ENCODE peak calls at places on chromosome 3, in six cellular contexts. One of them, this sample, is unnamed.

GRCh38 chr3:46668116-46668515 is 25.4 kb downstream of the ALS2CL start:
- DNase-seq in NT2/D1: no peak
- DNase-seq in heart left ventricle: peak; percentile 5
- DNase-seq in testis: no peak
- DNase-seq in suprapubic skin: no peak
- DNase-seq in tibial artery: no peak
- DNase-seq in this sample: peak; percentile 2

GRCh38 chr3:192929146-192929545 is 11.5 kb upstream of the MB21D2 start:
- DNase-seq in suprapubic skin: no peak
- DNase-seq in NT2/D1: no peak
- DNase-seq in testis: no peak
- DNase-seq in heart left ventricle: no peak
- DNase-seq in tibial artery: no peak
- DNase-seq in this sample: no peak

GRCh38 chr3:187264051-187264450 is 27.5 kb downstream of the MASP1 start:
- DNase-seq in testis: no peak
- DNase-seq in tibial artery: no peak
- DNase-seq in heart left ventricle: no peak
- DNase-seq in suprapubic skin: no peak
- DNase-seq in NT2/D1: no peak
- DNase-seq in this sample: no peak

GRCh38 chr3:120678331-120678845 is 3.7 kb downstream of the HGD start:
- DNase-seq in suprapubic skin: no peak
- DNase-seq in heart left ventricle: peak; percentile 28
- DNase-seq in tibial artery: peak; percentile 21
- DNase-seq in testis: peak; percentile 63
- DNase-seq in NT2/D1: peak; percentile 22
- DNase-seq in this sample: peak; percentile 11

GRCh38 chr3:13044496-13045244 is 28.6 kb downstream of the IQSEC1 start:
- DNase-seq in suprapubic skin: no peak
- DNase-seq in tibial artery: no peak
- DNase-seq in heart left ventricle: no peak
- DNase-seq in NT2/D1: peak; percentile 58
- DNase-seq in testis: no peak
- DNase-seq in this sample: no peak

GRCh38 chr3:4719011-4719649 is 226.0 kb downstream of the ITPR1 start:
- DNase-seq in testis: no peak
- DNase-seq in NT2/D1: no peak
- DNase-seq in tibial artery: no peak
- DNase-seq in heart left ventricle: no peak
- DNase-seq in suprapubic skin: no peak
- DNase-seq in this sample: no peak

GRCh38 chr3:197501496-197501878 is 54.3 kb downstream of the BDH1 start:
- DNase-seq in suprapubic skin: no peak
- DNase-seq in heart left ventricle: no peak
- DNase-seq in tibial artery: no peak
- DNase-seq in testis: no peak
- DNase-seq in NT2/D1: no peak
- DNase-seq in this sample: no peak

GRCh38 chr3:192869131-192870027 is 48.3 kb downstream of the MB21D2 start:
- DNase-seq in suprapubic skin: no peak
- DNase-seq in heart left ventricle: peak; percentile 26
- DNase-seq in testis: no peak
- DNase-seq in tibial artery: peak; percentile 49
- DNase-seq in NT2/D1: no peak
- DNase-seq in this sample: no peak

GRCh38 chr3:172106989-172107388 is 67.6 kb downstream of the FNDC3B start:
- DNase-seq in NT2/D1: no peak
- DNase-seq in testis: peak; percentile 48
- DNase-seq in heart left ventricle: no peak
- DNase-seq in tibial artery: peak; percentile 71
- DNase-seq in suprapubic skin: no peak
- DNase-seq in this sample: no peak

GRCh38 chr3:173745952-173746682 is 348.6 kb downstream of the NLGN1 start:
- DNase-seq in tibial artery: no peak
- DNase-seq in testis: no peak
- DNase-seq in NT2/D1: no peak
- DNase-seq in suprapubic skin: no peak
- DNase-seq in heart left ventricle: no peak
- DNase-seq in this sample: no peak

GRCh38 chr3:101303089-101303731 is 17.2 kb downstream of the IMPG2 start:
- DNase-seq in heart left ventricle: no peak
- DNase-seq in NT2/D1: no peak
- DNase-seq in suprapubic skin: no peak
- DNase-seq in testis: no peak
- DNase-seq in tibial artery: no peak
- DNase-seq in this sample: no peak

GRCh38 chr3:17390785-17391184 is 351.6 kb downstream of the TBC1D5 start:
- DNase-seq in heart left ventricle: no peak
- DNase-seq in NT2/D1: no peak
- DNase-seq in testis: no peak
- DNase-seq in suprapubic skin: no peak
- DNase-seq in tibial artery: no peak
- DNase-seq in this sample: no peak

GRCh38 chr3:120153294-120153693 is 59.0 kb upstream of the GSK3B start:
- DNase-seq in heart left ventricle: no peak
- DNase-seq in suprapubic skin: no peak
- DNase-seq in testis: no peak
- DNase-seq in tibial artery: no peak
- DNase-seq in NT2/D1: no peak
- DNase-seq in this sample: no peak

GRCh38 chr3:32154180-32154579 is 47.8 kb downstream of the GPD1L start:
- DNase-seq in testis: peak; percentile 25
- DNase-seq in tibial artery: no peak
- DNase-seq in heart left ventricle: no peak
- DNase-seq in NT2/D1: no peak
- DNase-seq in suprapubic skin: no peak
- DNase-seq in this sample: no peak

DNA sequence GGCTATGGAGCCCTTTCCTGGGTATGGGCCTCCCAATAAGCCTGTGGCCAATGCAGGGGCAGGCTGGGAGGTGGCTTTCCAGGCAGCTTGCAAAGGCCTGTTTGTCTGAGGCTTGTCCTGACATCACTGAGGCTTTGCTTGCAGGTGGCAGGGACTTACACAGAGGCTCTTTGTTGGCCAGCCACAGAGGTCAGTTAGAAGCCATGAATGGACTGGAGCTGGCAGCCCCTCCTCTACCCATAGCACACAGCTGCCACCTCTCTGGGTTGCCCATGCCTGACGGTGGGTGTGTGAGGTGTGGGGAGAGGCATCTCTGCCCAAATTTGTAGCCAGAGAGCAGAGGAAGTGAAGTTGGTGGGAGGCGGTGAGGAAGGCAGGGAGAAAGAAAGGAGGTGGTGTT is 17.1 kb downstream of the LIMD1 start:
- DNase-seq in tibial artery: no peak
- DNase-seq in suprapubic skin: no peak
- DNase-seq in heart left ventricle: no peak
- DNase-seq in testis: peak; percentile 79
- DNase-seq in NT2/D1: no peak
- DNase-seq in this sample: no peak
- H3K4me1 ChIP-seq in tibial artery: peaks cover 81% of the 10 kb centered on the region
- H3K4me1 ChIP-seq in suprapubic skin: peaks cover 47% of the 10 kb centered on the region
- H3K4me1 ChIP-seq in heart left ventricle: peaks cover 83% of the 10 kb centered on the region
- H3K4me1 ChIP-seq in testis: peaks cover 62% of the 10 kb centered on the region
- H3K4me1 ChIP-seq in NT2/D1: peaks cover 6% of the 10 kb centered on the region
- H3K4me1 ChIP-seq in this sample: no peaks in the 10 kb centered on the region

DNA sequence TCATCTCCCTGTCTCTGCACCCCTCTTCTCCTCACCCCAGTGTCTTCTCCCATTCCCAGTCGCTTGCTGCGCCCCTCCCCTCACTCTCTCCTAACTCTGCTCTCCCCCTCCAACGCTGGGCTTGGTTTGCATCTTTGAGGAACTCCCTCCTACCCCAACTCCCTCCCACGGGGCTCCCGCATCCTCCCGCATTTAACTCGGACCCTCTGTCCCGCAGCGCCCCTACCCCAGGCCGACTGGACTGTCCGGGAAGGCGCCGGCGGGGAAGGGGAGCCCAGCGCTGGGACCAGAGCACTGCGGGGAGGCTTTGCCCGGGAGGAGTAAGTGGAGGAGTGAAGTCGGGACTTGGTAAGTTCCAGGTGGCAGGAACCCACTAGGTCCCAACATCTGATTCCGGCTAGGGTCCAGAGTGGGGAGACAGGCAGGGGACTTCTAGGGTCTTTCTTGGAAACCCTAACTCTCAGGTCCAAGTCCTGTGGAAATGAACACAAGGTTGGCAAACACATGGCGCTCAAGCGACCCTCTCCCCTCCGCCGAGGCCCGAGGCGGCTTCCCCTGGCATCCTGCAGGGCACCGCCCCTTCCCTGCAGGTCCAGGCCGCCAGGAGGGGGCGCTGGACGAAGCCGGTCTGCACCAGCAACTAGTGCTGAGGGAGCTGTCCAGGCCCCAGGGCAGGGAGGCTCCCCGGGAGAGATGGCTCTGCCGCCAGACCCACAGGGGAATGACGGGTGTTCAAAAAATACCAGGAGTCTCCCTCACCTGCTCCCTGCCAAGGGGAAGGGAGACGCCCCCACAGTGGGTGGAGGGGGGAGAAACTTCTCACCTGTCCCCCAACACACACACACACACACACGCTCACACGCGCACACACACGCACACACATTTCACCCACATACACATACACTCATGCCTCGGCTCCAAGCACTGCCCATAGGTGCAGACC is 53.2 kb downstream of the LHFPL4 start:
- DNase-seq in suprapubic skin: no peak
- DNase-seq in tibial artery: no peak
- DNase-seq in NT2/D1: peak; percentile 79
- DNase-seq in testis: peak; percentile 85
- DNase-seq in heart left ventricle: peak; percentile 45
- DNase-seq in this sample: peak; percentile 73
- H3K4me3 ChIP-seq in suprapubic skin: peak overlapping the region; percentile 20
- H3K4me3 ChIP-seq in tibial artery: no peak overlapping the region
- H3K4me3 ChIP-seq in NT2/D1: peak overlapping the region; percentile 66
- H3K4me3 ChIP-seq in testis: no peak overlapping the region
- H3K4me3 ChIP-seq in heart left ventricle: peak overlapping the region; percentile 3
- H3K4me3 ChIP-seq in this sample: no peak overlapping the region

GRCh38 chr3:48465531-48466378 is 19.2 kb downstream of the ATRIP start:
- DNase-seq in tibial artery: peak; percentile 100
- DNase-seq in suprapubic skin: peak; percentile 99
- DNase-seq in NT2/D1: peak; percentile 97
- DNase-seq in heart left ventricle: peak; percentile 99
- DNase-seq in testis: peak; percentile 98
- DNase-seq in this sample: peak; percentile 88
- H3K36me3 ChIP-seq in tibial artery: peaks cover 47% of the 10 kb centered on the region
- H3K36me3 ChIP-seq in suprapubic skin: peaks cover 45% of the 10 kb centered on the region
- H3K36me3 ChIP-seq in NT2/D1: peaks cover 87% of the 10 kb centered on the region
- H3K36me3 ChIP-seq in heart left ventricle: peaks cover 54% of the 10 kb centered on the region
- H3K36me3 ChIP-seq in testis: no peaks in the 10 kb centered on the region
- H3K36me3 ChIP-seq in this sample: peaks cover 8% of the 10 kb centered on the region

GRCh38 chr3:129612350-129613204 is 6.1 kb upstream of the PLXND1 start:
- DNase-seq in heart left ventricle: no peak
- DNase-seq in NT2/D1: no peak
- DNase-seq in tibial artery: peak; percentile 27
- DNase-seq in testis: no peak
- DNase-seq in suprapubic skin: no peak
- DNase-seq in this sample: no peak
- H3K4me1 ChIP-seq in heart left ventricle: peaks cover 87% of the 10 kb centered on the region
- H3K4me1 ChIP-seq in NT2/D1: peaks cover 31% of the 10 kb centered on the region
- H3K4me1 ChIP-seq in tibial artery: peaks cover 43% of the 10 kb centered on the region
- H3K4me1 ChIP-seq in testis: peaks cover 24% of the 10 kb centered on the region
- H3K4me1 ChIP-seq in suprapubic skin: peaks cover 78% of the 10 kb centered on the region
- H3K4me1 ChIP-seq in this sample: no peaks in the 10 kb centered on the region

DNA sequence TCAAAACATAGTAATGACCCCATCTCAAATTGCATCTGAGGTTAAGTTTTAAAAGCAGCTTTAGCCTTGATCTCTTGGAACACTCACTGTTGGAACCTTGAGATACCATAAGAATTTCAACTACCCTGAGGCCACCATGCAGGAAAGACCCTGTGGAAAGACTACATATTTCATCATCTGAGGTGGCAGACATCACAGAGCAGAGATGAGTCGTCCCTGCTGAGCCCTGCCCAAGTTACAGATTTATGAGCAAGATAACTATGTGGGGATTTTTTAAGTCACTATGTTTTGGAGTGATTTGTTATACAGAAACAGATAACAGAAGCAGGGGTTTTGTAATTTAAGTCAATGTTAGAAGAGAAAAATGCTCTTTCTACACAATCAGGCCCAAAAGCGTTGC is 168.4 kb downstream of the STAC start:
- DNase-seq in suprapubic skin: no peak
- DNase-seq in tibial artery: no peak
- DNase-seq in NT2/D1: no peak
- DNase-seq in heart left ventricle: no peak
- DNase-seq in testis: no peak
- DNase-seq in this sample: no peak
- H3K4me3 ChIP-seq in suprapubic skin: no peak overlapping the region
- H3K4me3 ChIP-seq in tibial artery: no peak overlapping the region
- H3K4me3 ChIP-seq in NT2/D1: no peak overlapping the region
- H3K4me3 ChIP-seq in heart left ventricle: no peak overlapping the region
- H3K4me3 ChIP-seq in testis: no peak overlapping the region
- H3K4me3 ChIP-seq in this sample: no peak overlapping the region

GRCh38 chr3:139131951-139132350 is 87.3 kb upstream of the PRR23C start:
- DNase-seq in testis: no peak
- DNase-seq in suprapubic skin: no peak
- DNase-seq in heart left ventricle: no peak
- DNase-seq in tibial artery: no peak
- DNase-seq in NT2/D1: no peak
- DNase-seq in this sample: no peak
- H3K36me3 ChIP-seq in testis: no peaks in the 10 kb centered on the region
- H3K36me3 ChIP-seq in suprapubic skin: no peaks in the 10 kb centered on the region
- H3K36me3 ChIP-seq in heart left ventricle: no peaks in the 10 kb centered on the region
- H3K36me3 ChIP-seq in tibial artery: no peaks in the 10 kb centered on the region
- H3K36me3 ChIP-seq in NT2/D1: no peaks in the 10 kb centered on the region
- H3K36me3 ChIP-seq in this sample: no peaks in the 10 kb centered on the region

DNA sequence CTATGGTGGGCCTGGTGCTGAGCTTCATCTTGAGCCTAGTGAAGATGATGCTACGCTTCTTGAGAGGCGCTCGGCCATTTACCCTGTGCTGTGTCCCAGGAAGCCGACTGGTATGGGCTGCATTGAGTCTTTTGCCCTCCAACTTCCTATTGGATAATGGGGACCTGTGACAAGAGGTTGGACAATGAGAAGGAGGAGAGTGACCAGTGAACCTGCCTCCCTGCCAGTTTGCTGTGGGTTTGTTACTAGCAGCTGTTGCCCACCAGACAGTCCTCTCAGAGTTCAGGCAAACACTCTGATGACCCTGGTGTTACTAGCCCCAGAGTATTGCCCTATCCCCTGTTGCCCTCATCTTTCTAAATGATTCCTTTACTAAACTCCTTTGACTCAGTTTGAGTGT is 99.6 kb upstream of the PFN2 start:
- DNase-seq in testis: no peak
- DNase-seq in tibial artery: no peak
- DNase-seq in suprapubic skin: no peak
- DNase-seq in heart left ventricle: no peak
- DNase-seq in NT2/D1: no peak
- DNase-seq in this sample: no peak
- H3K4me1 ChIP-seq in testis: no peaks in the 10 kb centered on the region
- H3K4me1 ChIP-seq in tibial artery: no peaks in the 10 kb centered on the region
- H3K4me1 ChIP-seq in suprapubic skin: no peaks in the 10 kb centered on the region
- H3K4me1 ChIP-seq in heart left ventricle: no peaks in the 10 kb centered on the region
- H3K4me1 ChIP-seq in NT2/D1: peaks cover 3% of the 10 kb centered on the region
- H3K4me1 ChIP-seq in this sample: peaks cover 9% of the 10 kb centered on the region